ENCODE peak calls at places on chromosome 13, in seven cellular contexts. V, Q, F, G, O, M and L are unnamed samples.

GRCh38 chr13:108769213-108770070 is 140.0 kb downstream of the MYO16 start:
- DNase-seq in Q (no peak), G (no peak), O (peak), V (no peak), M (no peak), F (no peak), L (no peak)

GRCh38 chr13:46593403-46593802 is 40.4 kb downstream of the LRCH1 start:
- DNase-seq in O (no peak), M (no peak), Q (no peak), V (no peak), G (no peak), F (no peak), L (no peak)

GRCh38 chr13:29583073-29583785 is 12.3 kb downstream of the SLC7A1 start:
- DNase-seq in V (no peak), M (no peak), G (no peak), Q (no peak), F (no peak), O (peak), L (no peak)

GRCh38 chr13:47858678-47859050 is 142.4 kb downstream of the SUCLA2 start:
- DNase-seq in Q (no peak), F (no peak), G (no peak), O (no peak), M (no peak), V (no peak), L (no peak)

GRCh38 chr13:76016799-76017198 is 380.7 kb downstream of the LMO7 start:
- DNase-seq in G (peak), O (peak), V (peak), F (no peak), Q (no peak), M (peak), L (peak)

GRCh38 chr13:46184277-46184699 is 2.3 kb upstream of the LCP1 start:
- DNase-seq in G (peak), M (peak), F (no peak), Q (peak), V (peak), O (peak), L (no peak)

GRCh38 chr13:40087021-40088002 is 431.9 kb downstream of the COG6 start:
- DNase-seq in M (peak), G (no peak), V (no peak), F (no peak), O (no peak), Q (no peak), L (no peak)

GRCh38 chr13:79481685-79482052 is 714 bp downstream of the NDFIP2 start:
- DNase-seq in F (no peak), Q (no peak), O (peak), M (no peak), G (no peak), V (no peak), L (no peak)

GRCh38 chr13:30148171-30148754 is 159.1 kb downstream of the KATNAL1 start:
- DNase-seq in G (no peak), M (no peak), Q (no peak), V (no peak), F (no peak), O (no peak), L (no peak)

GRCh38 chr13:27130223-27131015 is 41.2 kb downstream of the USP12 start:
- DNase-seq in O (no peak), V (no peak), Q (no peak), G (no peak), M (no peak), F (no peak), L (no peak)

GRCh38 chr13:27794075-27794691 is 1.9 kb downstream of the GSX1 start:
- DNase-seq in F (no peak), M (no peak), V (no peak), Q (no peak), O (no peak), G (no peak), L (no peak)

GRCh38 chr13:30963794-30964193 is 31.3 kb downstream of the TEX26 start:
- DNase-seq in F (no peak), G (no peak), V (no peak), O (no peak), M (no peak), Q (no peak), L (no peak)

GRCh38 chr13:20903164-20903475 is 574 bp upstream of the XPO4 start:
- DNase-seq in G (no peak), M (no peak), O (no peak), Q (no peak), V (no peak), F (no peak), L (no peak)

GRCh38 chr13:31930901-31931522 is 100.6 kb upstream of the FRY start:
- DNase-seq in M (no peak), V (no peak), F (peak), Q (no peak), G (no peak), O (no peak), L (no peak)

GRCh38 chr13:110723598-110723997 is 10.1 kb downstream of the ING1 start:
- DNase-seq in Q (no peak), O (no peak), V (no peak), F (no peak), G (no peak), M (no peak), L (no peak)

DNA sequence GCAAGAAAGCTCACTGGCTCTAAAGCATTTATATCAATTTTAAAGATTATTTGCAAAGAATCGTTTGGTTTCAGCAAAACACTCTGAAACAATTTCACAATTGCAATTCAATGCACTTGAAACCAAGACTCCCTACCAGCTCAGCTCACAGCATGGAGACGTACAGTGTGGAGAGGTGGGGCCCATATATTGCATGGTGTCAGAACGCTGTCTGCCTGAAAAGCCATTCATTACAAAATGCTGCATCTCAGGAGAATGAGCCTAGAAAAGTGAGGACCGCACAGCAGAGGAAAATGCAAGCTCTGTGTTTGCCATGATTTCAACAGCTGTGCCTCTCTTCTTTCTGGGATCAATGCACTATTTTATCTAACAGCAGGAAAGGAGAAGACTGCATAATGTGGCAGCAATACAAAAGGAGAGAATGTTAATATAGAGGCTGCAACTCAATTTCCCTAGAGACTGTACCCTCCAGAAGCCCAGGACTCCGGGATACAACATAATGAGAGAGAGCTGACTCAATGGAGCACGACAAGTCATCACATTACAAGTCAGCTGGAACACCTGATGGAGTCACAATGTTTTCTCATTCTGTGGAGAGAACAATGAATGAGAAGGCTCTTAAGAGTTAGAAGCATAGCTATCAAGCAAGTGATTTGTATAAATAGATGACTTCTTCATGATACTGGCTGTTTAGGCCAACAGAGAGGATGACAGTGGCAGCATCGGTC is 368.0 kb downstream of the FGF14 start:
- DNase-seq in O (no peak), M (no peak), F (no peak), V (no peak), Q (no peak), G (no peak), L (no peak)
- TF ChIP-seq POLR2AphosphoS5 in O (no peak), M (no peak), F (no peak), V (no peak), Q (no peak), G (no peak), L (no peak)

GRCh38 chr13:36999054-36999927 is at the start of gene ALG5:
- DNase-seq in F (peak), O (peak), V (peak), M (peak), G (peak), Q (peak), L (peak)

GRCh38 chr13:36997716-36998427 is 1.3 kb downstream of the ALG5 start:
- DNase-seq in V (no peak), Q (no peak), G (no peak), O (no peak), F (no peak), M (no peak), L (no peak)

GRCh38 chr13:36998624-36999041 is 507 bp downstream of the ALG5 start:
- DNase-seq in Q (no peak), F (no peak), V (no peak), G (no peak), O (peak), M (no peak), L (no peak)

GRCh38 chr13:37001921-37002250 is 1.3 kb downstream of the EXOSC8 start:
- DNase-seq in O (no peak), M (no peak), Q (no peak), V (no peak), G (no peak), F (no peak), L (no peak)
- H3K9ac ChIP-seq in O (peak), M (peak), Q (no peak), V (peak), G (peak), F (peak), L (peak)

DNA sequence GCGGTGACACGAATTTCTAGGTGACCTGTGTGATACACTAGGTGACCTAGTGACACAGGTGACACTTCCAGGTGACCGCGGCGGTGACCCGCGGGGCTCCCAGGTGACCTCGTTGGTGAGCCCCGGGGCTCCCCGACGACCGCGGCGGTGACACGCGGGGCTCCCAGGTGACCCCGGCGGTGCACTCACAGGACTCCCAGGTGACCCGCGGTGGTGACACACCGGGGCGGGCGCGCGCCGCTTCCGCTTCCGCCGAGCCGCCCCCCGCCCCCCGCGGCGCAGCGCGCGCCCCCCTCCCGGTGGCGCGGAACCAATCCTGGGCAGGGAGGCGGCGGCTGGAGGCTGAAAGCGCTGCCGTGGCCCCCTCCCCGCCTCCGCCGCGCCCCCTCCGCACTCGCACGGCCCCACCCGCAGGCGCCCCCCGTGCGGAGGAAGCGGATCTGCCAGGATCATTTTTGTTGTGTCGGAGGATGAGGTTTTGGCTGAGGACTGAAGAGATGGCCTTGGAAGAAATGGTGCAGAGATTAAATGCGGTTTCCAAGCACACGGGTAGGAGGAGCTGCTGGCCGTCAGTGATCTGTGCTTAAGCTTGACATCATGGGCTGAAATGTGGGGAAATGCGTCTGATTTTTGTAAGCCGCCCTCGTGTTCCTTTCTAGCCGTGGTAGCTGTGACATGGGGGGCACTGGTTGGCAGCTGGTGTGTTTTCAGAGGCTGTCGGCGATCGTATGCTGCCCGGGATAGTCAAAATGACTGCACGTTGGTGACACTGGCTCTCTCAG is at the start of gene MCF2L:
- DNase-seq in F (no peak), V (peak), G (no peak), O (no peak), M (peak), Q (no peak), L (no peak)
- TF ChIP-seq EZH2 in F (no peak), V (peak), G (no peak), O (no peak), M (no peak), Q (peak), L (no peak)

GRCh38 chr13:56039992-56040391 is 1100.7 kb upstream of the PRR20A start:
- DNase-seq in F (no peak), Q (no peak), G (no peak), O (no peak), M (no peak), V (no peak), L (no peak)
- TF ChIP-seq POLR2AphosphoS5 in F (no peak), Q (no peak), G (no peak), O (no peak), M (no peak), V (no peak), L (no peak)

DNA sequence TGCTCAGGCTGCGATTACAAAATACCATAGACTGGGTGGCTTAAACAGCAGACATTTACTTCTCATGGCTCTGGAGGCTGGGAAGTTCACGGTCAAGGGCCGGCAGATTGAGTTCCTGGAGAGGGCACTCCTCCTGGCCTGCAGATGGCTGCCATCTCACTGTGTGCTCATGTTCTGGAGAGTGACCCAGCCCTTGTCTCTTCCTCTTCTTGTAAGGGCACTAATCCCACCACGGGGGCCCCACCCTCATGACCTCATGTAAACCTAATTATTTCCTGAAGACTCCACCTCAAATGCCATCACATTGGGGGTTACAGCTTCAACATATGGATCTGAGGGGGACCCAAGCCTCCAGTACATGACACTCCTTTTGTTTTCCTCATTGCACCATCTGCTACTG is 56.0 kb upstream of the CLDN10 start:
- DNase-seq in O (no peak), M (no peak), V (no peak), Q (no peak), G (no peak), F (no peak), L (no peak)
- H3K9ac ChIP-seq in O (no peak), M (no peak), V (no peak), Q (no peak), G (no peak), F (no peak), L (no peak)